ENCODE peak calls at places on chromosome 21, in five cellular contexts. One of them, this sample, is unnamed.

GRCh38 chr21:25750085-25750484 is 15.3 kb downstream of the GABPA start:
- DNase-seq in HepG2: no peak
- DNase-seq in SK-N-SH: no peak
- DNase-seq in GM12878: no peak
- DNase-seq in K562: no peak
- DNase-seq in this sample: no peak

GRCh38 chr21:17492415-17493168 is 20.3 kb upstream of the CXADR start:
- DNase-seq in SK-N-SH: no peak
- DNase-seq in GM12878: no peak
- DNase-seq in K562: no peak
- DNase-seq in HepG2: peak
- DNase-seq in this sample: no peak

GRCh38 chr21:28704746-28705145 is 287.9 kb downstream of the LTN1 start:
- DNase-seq in GM12878: no peak
- DNase-seq in SK-N-SH: no peak
- DNase-seq in K562: no peak
- DNase-seq in HepG2: no peak
- DNase-seq in this sample: no peak

GRCh38 chr21:46639489-46640386 is 4.3 kb downstream of the PRMT2 start:
- DNase-seq in K562: no peak
- DNase-seq in HepG2: peak
- DNase-seq in GM12878: no peak
- DNase-seq in SK-N-SH: peak
- DNase-seq in this sample: no peak

GRCh38 chr21:26850116-26850643 is 5.0 kb upstream of the ADAMTS1 start:
- DNase-seq in SK-N-SH: peak
- DNase-seq in HepG2: peak
- DNase-seq in K562: no peak
- DNase-seq in GM12878: peak
- DNase-seq in this sample: no peak

GRCh38 chr21:32770514-32771133 is 931 bp downstream of the PAXBP1 start:
- DNase-seq in GM12878: no peak
- DNase-seq in K562: no peak
- DNase-seq in HepG2: peak
- DNase-seq in SK-N-SH: no peak
- DNase-seq in this sample: no peak

GRCh38 chr21:25927195-25927880 is 192.6 kb downstream of the GABPA start:
- DNase-seq in K562: no peak
- DNase-seq in GM12878: no peak
- DNase-seq in SK-N-SH: no peak
- DNase-seq in HepG2: no peak
- DNase-seq in this sample: no peak

GRCh38 chr21:17526771-17527170 is 13.9 kb downstream of the CXADR start:
- DNase-seq in SK-N-SH: no peak
- DNase-seq in GM12878: no peak
- DNase-seq in HepG2: no peak
- DNase-seq in K562: no peak
- DNase-seq in this sample: no peak

GRCh38 chr21:42677339-42678117 is 24.1 kb downstream of the PDE9A start:
- DNase-seq in SK-N-SH: no peak
- DNase-seq in GM12878: no peak
- DNase-seq in HepG2: no peak
- DNase-seq in K562: no peak
- DNase-seq in this sample: no peak

GRCh38 chr21:44511219-44511937 is 28.6 kb downstream of the KRTAP10-1 start:
- DNase-seq in HepG2: no peak
- DNase-seq in GM12878: no peak
- DNase-seq in SK-N-SH: no peak
- DNase-seq in K562: no peak
- DNase-seq in this sample: no peak

GRCh38 chr21:21163904-21164303 is 165.7 kb downstream of the NCAM2 start:
- DNase-seq in GM12878: no peak
- DNase-seq in SK-N-SH: peak
- DNase-seq in HepG2: peak
- DNase-seq in K562: peak
- DNase-seq in this sample: no peak

GRCh38 chr21:45860493-45861155 is 120.9 kb upstream of the COL6A1 start:
- DNase-seq in GM12878: no peak
- DNase-seq in K562: no peak
- DNase-seq in SK-N-SH: no peak
- DNase-seq in HepG2: no peak
- DNase-seq in this sample: no peak

GRCh38 chr21:46126321-46127238 is 28.7 kb downstream of the COL6A2 start:
- DNase-seq in SK-N-SH: peak
- DNase-seq in HepG2: no peak
- DNase-seq in GM12878: no peak
- DNase-seq in K562: no peak
- DNase-seq in this sample: no peak

GRCh38 chr21:31911138-31911907 is 38.5 kb downstream of the HUNK start:
- DNase-seq in SK-N-SH: no peak
- DNase-seq in GM12878: no peak
- DNase-seq in HepG2: no peak
- DNase-seq in K562: no peak
- DNase-seq in this sample: no peak

GRCh38 chr21:46115441-46116188 is 17.7 kb downstream of the COL6A2 start:
- DNase-seq in HepG2: no peak
- DNase-seq in K562: no peak
- DNase-seq in GM12878: no peak
- DNase-seq in SK-N-SH: peak
- DNase-seq in this sample: no peak

GRCh38 chr21:29875873-29876272 is 63.9 kb downstream of the GRIK1 start:
- DNase-seq in HepG2: no peak
- DNase-seq in GM12878: no peak
- DNase-seq in SK-N-SH: no peak
- DNase-seq in K562: no peak
- DNase-seq in this sample: no peak
- TF ChIP-seq JUND in HepG2: no peak
- TF ChIP-seq JUND in GM12878: no peak
- TF ChIP-seq JUND in SK-N-SH: no peak
- TF ChIP-seq JUND in K562: no peak
- TF ChIP-seq JUND in this sample: no peak

DNA sequence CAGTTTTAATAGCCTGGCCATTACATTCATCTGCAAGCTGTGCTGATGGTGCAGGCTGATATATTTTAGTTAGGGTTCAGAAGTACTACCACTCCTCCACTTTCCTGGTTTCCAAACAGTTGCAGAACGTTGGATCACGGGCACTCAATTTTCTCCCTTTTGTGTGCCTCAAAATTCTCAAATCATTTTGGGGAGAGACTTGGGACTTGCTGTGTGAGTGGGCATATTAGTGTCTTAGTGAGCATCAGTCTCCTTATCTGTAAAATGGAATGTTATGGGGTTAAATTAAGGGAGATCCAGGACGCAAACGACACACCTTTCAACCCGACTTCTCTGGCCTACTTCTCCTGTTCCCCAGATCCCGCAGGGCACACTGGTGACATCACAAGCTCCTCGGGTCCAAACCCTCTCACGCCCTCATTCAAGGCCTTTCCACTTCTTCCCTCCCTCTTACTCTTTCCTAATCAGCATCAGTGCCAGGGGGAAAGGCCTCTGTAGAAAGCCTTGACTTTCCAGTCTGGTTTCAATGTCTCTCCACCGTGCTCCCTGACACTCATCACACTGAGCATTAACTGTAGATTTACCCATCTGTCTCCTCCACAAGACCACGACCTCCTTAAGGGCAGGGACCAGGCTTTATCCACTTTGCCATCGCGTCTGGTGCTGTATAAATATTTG is 1.2 kb downstream of the PIGP start:
- DNase-seq in HepG2: no peak
- DNase-seq in GM12878: no peak
- DNase-seq in SK-N-SH: peak
- DNase-seq in K562: peak
- DNase-seq in this sample: peak
- TF ChIP-seq JUND in HepG2: no peak
- TF ChIP-seq JUND in GM12878: no peak
- TF ChIP-seq JUND in SK-N-SH: no peak
- TF ChIP-seq JUND in K562: no peak
- TF ChIP-seq JUND in this sample: no peak

DNA sequence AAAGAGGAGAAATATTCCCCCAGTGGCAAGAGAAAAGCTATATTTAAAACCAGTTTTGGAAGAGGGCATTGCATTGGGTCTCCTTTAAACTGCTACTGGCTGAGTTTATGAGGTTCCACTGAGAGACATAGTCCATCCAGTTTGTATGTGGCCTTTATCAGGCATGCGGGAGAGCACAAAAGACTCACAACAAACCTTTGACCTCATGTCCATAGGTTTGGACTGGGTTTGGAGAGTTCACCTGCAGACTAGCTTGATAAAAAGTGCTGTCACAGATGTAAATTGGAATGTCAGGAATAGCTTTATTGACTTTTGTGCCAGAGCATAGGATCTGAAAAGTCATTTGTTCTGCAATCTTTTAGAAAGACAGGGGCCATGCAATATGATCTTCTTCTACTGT is 131.0 kb upstream of the NRIP1 start:
- DNase-seq in GM12878: no peak
- DNase-seq in HepG2: peak
- DNase-seq in SK-N-SH: no peak
- DNase-seq in K562: no peak
- DNase-seq in this sample: no peak
- TF ChIP-seq JUND in GM12878: no peak
- TF ChIP-seq JUND in HepG2: no peak
- TF ChIP-seq JUND in SK-N-SH: no peak
- TF ChIP-seq JUND in K562: no peak
- TF ChIP-seq JUND in this sample: no peak

GRCh38 chr21:35404247-35404646 is 355.1 kb upstream of the RUNX1 start:
- DNase-seq in GM12878: no peak
- DNase-seq in SK-N-SH: no peak
- DNase-seq in K562: no peak
- DNase-seq in HepG2: no peak
- DNase-seq in this sample: no peak

GRCh38 chr21:35399002-35399401 is 349.9 kb upstream of the RUNX1 start:
- DNase-seq in GM12878: no peak
- DNase-seq in SK-N-SH: no peak
- DNase-seq in HepG2: no peak
- DNase-seq in K562: no peak
- DNase-seq in this sample: no peak

GRCh38 chr21:35399706-35400105 is 350.6 kb upstream of the RUNX1 start:
- DNase-seq in SK-N-SH: no peak
- DNase-seq in HepG2: no peak
- DNase-seq in K562: no peak
- DNase-seq in GM12878: no peak
- DNase-seq in this sample: no peak

GRCh38 chr21:35400233-35400939 is 351.3 kb upstream of the RUNX1 start:
- DNase-seq in SK-N-SH: peak
- DNase-seq in K562: peak
- DNase-seq in GM12878: peak
- DNase-seq in HepG2: peak
- DNase-seq in this sample: peak

GRCh38 chr21:35401476-35401875 is 352.4 kb upstream of the RUNX1 start:
- DNase-seq in SK-N-SH: no peak
- DNase-seq in K562: no peak
- DNase-seq in GM12878: no peak
- DNase-seq in HepG2: no peak
- DNase-seq in this sample: no peak
- TF ChIP-seq JUND in SK-N-SH: peak
- TF ChIP-seq JUND in K562: no peak
- TF ChIP-seq JUND in GM12878: no peak
- TF ChIP-seq JUND in HepG2: no peak
- TF ChIP-seq JUND in this sample: no peak

DNA sequence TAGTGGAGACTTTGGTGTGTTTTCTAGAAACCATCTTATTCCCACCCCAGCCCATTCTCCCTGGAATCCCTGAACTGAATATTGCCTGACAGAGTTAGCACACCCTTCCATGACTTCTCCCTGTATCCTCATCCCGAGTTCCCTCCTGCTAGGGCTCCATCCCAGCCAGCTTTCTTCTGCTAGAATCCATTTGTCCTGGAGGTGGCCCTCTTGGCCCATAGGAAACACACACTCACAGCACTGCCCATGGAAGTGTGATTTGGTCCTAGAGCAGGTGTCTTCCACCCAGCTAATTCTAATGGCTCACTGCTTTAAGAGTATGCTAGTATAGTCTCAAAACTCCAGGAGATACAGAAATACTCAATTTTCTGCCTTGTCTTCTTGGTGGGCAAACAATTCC is 4.1 kb downstream of the KRTAP15-1 start:
- DNase-seq in K562: no peak
- DNase-seq in GM12878: no peak
- DNase-seq in HepG2: no peak
- DNase-seq in SK-N-SH: no peak
- DNase-seq in this sample: no peak
- TF ChIP-seq JUND in K562: no peak
- TF ChIP-seq JUND in GM12878: no peak
- TF ChIP-seq JUND in HepG2: no peak
- TF ChIP-seq JUND in SK-N-SH: no peak
- TF ChIP-seq JUND in this sample: no peak

DNA sequence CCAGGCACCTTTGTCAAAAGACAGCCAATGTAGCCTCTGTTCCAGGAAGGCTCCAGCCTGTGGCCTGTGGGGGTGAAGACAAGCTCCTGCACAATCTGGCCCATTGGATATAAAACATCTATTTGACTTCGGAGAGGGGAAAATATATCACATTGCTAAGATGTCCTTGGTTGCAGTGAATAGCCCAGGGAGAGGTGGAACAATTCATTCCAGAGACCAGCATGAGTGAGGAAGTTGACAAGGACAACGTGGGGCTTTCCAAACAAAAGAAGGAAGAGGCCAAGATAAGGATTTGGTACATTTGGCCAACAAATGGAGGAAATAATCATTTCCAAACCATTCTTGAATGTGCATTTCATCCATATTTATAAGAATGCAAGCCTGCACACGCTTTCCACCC is 187.0 kb downstream of the ETS2 start:
- DNase-seq in GM12878: no peak
- DNase-seq in K562: no peak
- DNase-seq in HepG2: no peak
- DNase-seq in SK-N-SH: no peak
- DNase-seq in this sample: no peak
- TF ChIP-seq JUND in GM12878: no peak
- TF ChIP-seq JUND in K562: no peak
- TF ChIP-seq JUND in HepG2: no peak
- TF ChIP-seq JUND in SK-N-SH: no peak
- TF ChIP-seq JUND in this sample: no peak